ENCODE peak calls at places on chromosomes 16 and 17, in seven cellular contexts. One of them, this sample, is unnamed.

GRCh38 chr17:35051579-35052239 is 11.8 kb downstream of the RFFL start:
- DNase-seq in DND-41: peak; percentile 18
- DNase-seq in hepatocyte: peak; percentile 24
- DNase-seq in left ventricle myocardium inferior: no peak
- DNase-seq in OCI-LY7: no peak
- DNase-seq in aorta: no peak
- DNase-seq in adrenal gland: no peak
- DNase-seq in this sample: no peak

GRCh38 chr16:2190659-2191445 is 5.6 kb downstream of the CASKIN1 start:
- DNase-seq in DND-41: no peak
- DNase-seq in OCI-LY7: no peak
- DNase-seq in adrenal gland: no peak
- DNase-seq in left ventricle myocardium inferior: no peak
- DNase-seq in hepatocyte: no peak
- DNase-seq in aorta: no peak
- DNase-seq in this sample: no peak

GRCh38 chr17:36731091-36731490 is 129.7 kb downstream of the MRM1 start:
- DNase-seq in aorta: no peak
- DNase-seq in hepatocyte: no peak
- DNase-seq in OCI-LY7: no peak
- DNase-seq in DND-41: no peak
- DNase-seq in left ventricle myocardium inferior: no peak
- DNase-seq in adrenal gland: no peak
- DNase-seq in this sample: no peak

GRCh38 chr16:48811478-48811877 is 201.5 kb upstream of the N4BP1 start:
- DNase-seq in left ventricle myocardium inferior: no peak
- DNase-seq in adrenal gland: no peak
- DNase-seq in hepatocyte: no peak
- DNase-seq in DND-41: no peak
- DNase-seq in aorta: no peak
- DNase-seq in OCI-LY7: no peak
- DNase-seq in this sample: no peak

GRCh38 chr17:21289902-21290571 is 5.5 kb downstream of the MAP2K3 start:
- DNase-seq in left ventricle myocardium inferior: peak; percentile 86
- DNase-seq in hepatocyte: no peak
- DNase-seq in DND-41: no peak
- DNase-seq in aorta: no peak
- DNase-seq in OCI-LY7: no peak
- DNase-seq in adrenal gland: no peak
- DNase-seq in this sample: peak; percentile 31

GRCh38 chr17:81067331-81067730 is 32.4 kb downstream of the BAIAP2 start:
- DNase-seq in hepatocyte: no peak
- DNase-seq in left ventricle myocardium inferior: no peak
- DNase-seq in adrenal gland: peak; percentile 74
- DNase-seq in DND-41: no peak
- DNase-seq in aorta: no peak
- DNase-seq in OCI-LY7: no peak
- DNase-seq in this sample: no peak

GRCh38 chr17:40517981-40518380 is 16.6 kb upstream of the TNS4 start:
- DNase-seq in DND-41: no peak
- DNase-seq in adrenal gland: no peak
- DNase-seq in left ventricle myocardium inferior: no peak
- DNase-seq in hepatocyte: no peak
- DNase-seq in OCI-LY7: no peak
- DNase-seq in aorta: peak; percentile 24
- DNase-seq in this sample: no peak

GRCh38 chr16:30615358-30616076 is 5.3 kb upstream of the ZNF689 start:
- DNase-seq in aorta: no peak
- DNase-seq in DND-41: peak; percentile 72
- DNase-seq in adrenal gland: peak; percentile 80
- DNase-seq in OCI-LY7: peak; percentile 77
- DNase-seq in left ventricle myocardium inferior: peak; percentile 46
- DNase-seq in hepatocyte: peak; percentile 45
- DNase-seq in this sample: peak; percentile 52

GRCh38 chr16:66270333-66270927 is 96.1 kb upstream of the CDH5 start:
- DNase-seq in adrenal gland: peak; percentile 69
- DNase-seq in left ventricle myocardium inferior: peak; percentile 71
- DNase-seq in DND-41: peak; percentile 69
- DNase-seq in OCI-LY7: peak; percentile 57
- DNase-seq in aorta: peak; percentile 93
- DNase-seq in hepatocyte: peak; percentile 81
- DNase-seq in this sample: peak; percentile 59

GRCh38 chr17:50484341-50485155 is 5.9 kb downstream of the RSAD1 start:
- DNase-seq in hepatocyte: no peak
- DNase-seq in OCI-LY7: no peak
- DNase-seq in adrenal gland: no peak
- DNase-seq in left ventricle myocardium inferior: no peak
- DNase-seq in DND-41: no peak
- DNase-seq in aorta: peak; percentile 55
- DNase-seq in this sample: no peak

GRCh38 chr17:62782730-62783260 is 25.3 kb downstream of the MARCHF10 start:
- DNase-seq in OCI-LY7: no peak
- DNase-seq in hepatocyte: no peak
- DNase-seq in left ventricle myocardium inferior: no peak
- DNase-seq in adrenal gland: peak; percentile 4
- DNase-seq in DND-41: no peak
- DNase-seq in aorta: no peak
- DNase-seq in this sample: no peak

GRCh38 chr16:70160388-70160787 is 13.2 kb upstream of the CLEC18C start:
- DNase-seq in adrenal gland: peak; percentile 46
- DNase-seq in DND-41: no peak
- DNase-seq in aorta: peak; percentile 67
- DNase-seq in OCI-LY7: no peak
- DNase-seq in left ventricle myocardium inferior: no peak
- DNase-seq in hepatocyte: no peak
- DNase-seq in this sample: no peak

GRCh38 chr17:62935481-62935880 is 30.6 kb upstream of the TANC2 start:
- DNase-seq in adrenal gland: no peak
- DNase-seq in OCI-LY7: no peak
- DNase-seq in aorta: no peak
- DNase-seq in left ventricle myocardium inferior: no peak
- DNase-seq in DND-41: no peak
- DNase-seq in hepatocyte: no peak
- DNase-seq in this sample: no peak

GRCh38 chr17:43018008-43018853 is 4.0 kb downstream of the VAT1 start:
- DNase-seq in OCI-LY7: no peak
- DNase-seq in DND-41: peak; percentile 43
- DNase-seq in left ventricle myocardium inferior: no peak
- DNase-seq in aorta: peak; percentile 58
- DNase-seq in adrenal gland: peak; percentile 89
- DNase-seq in hepatocyte: peak; percentile 64
- DNase-seq in this sample: no peak

GRCh38 chr16:74775255-74775654 is 635 bp upstream of the FA2H start:
- DNase-seq in DND-41: no peak
- DNase-seq in hepatocyte: no peak
- DNase-seq in left ventricle myocardium inferior: no peak
- DNase-seq in OCI-LY7: no peak
- DNase-seq in adrenal gland: no peak
- DNase-seq in aorta: no peak
- DNase-seq in this sample: no peak

GRCh38 chr16:58498341-58499091 is 1.4 kb upstream of the NDRG4 start:
- DNase-seq in left ventricle myocardium inferior: no peak
- DNase-seq in DND-41: no peak
- DNase-seq in adrenal gland: no peak
- DNase-seq in OCI-LY7: no peak
- DNase-seq in hepatocyte: no peak
- DNase-seq in aorta: peak; percentile 59
- DNase-seq in this sample: no peak
- H3K27ac ChIP-seq in left ventricle myocardium inferior: peak overlapping the region; percentile 83
- H3K27ac ChIP-seq in DND-41: no peak overlapping the region
- H3K27ac ChIP-seq in adrenal gland: peak overlapping the region; percentile 57
- H3K27ac ChIP-seq in OCI-LY7: no peak overlapping the region
- H3K27ac ChIP-seq in hepatocyte: no peak overlapping the region
- H3K27ac ChIP-seq in aorta: no peak overlapping the region
- H3K27ac ChIP-seq in this sample: no peak overlapping the region

GRCh38 chr16:23709536-23709935 is 3.5 kb downstream of the ERN2 start:
- DNase-seq in adrenal gland: no peak
- DNase-seq in OCI-LY7: no peak
- DNase-seq in DND-41: no peak
- DNase-seq in hepatocyte: no peak
- DNase-seq in aorta: no peak
- DNase-seq in left ventricle myocardium inferior: no peak
- DNase-seq in this sample: no peak
- H3K27ac ChIP-seq in adrenal gland: no peak overlapping the region
- H3K27ac ChIP-seq in OCI-LY7: no peak overlapping the region
- H3K27ac ChIP-seq in DND-41: no peak overlapping the region
- H3K27ac ChIP-seq in hepatocyte: no peak overlapping the region
- H3K27ac ChIP-seq in aorta: no peak overlapping the region
- H3K27ac ChIP-seq in left ventricle myocardium inferior: no peak overlapping the region
- H3K27ac ChIP-seq in this sample: no peak overlapping the region

DNA sequence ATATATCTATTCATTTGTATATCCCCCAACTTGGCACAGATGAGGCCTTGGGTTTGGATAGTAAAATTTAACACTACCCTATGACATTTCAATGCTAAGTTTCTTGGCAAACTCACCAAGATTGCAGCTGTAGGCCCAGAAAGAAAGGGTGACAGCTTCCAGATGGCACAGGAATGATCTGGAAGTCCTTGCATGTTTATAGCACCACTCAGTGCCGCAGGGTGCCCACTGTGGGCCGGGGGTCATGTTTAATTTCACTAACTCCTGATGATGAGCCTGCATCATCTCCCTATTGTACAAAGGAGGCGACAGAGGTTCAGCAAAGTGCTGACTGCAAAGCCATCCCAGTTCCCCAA is 166.0 kb downstream of the XYLT1 start:
- DNase-seq in DND-41: no peak
- DNase-seq in hepatocyte: no peak
- DNase-seq in adrenal gland: peak; percentile 67
- DNase-seq in left ventricle myocardium inferior: no peak
- DNase-seq in OCI-LY7: no peak
- DNase-seq in aorta: no peak
- DNase-seq in this sample: no peak
- H3K27ac ChIP-seq in DND-41: no peak overlapping the region
- H3K27ac ChIP-seq in hepatocyte: peak overlapping the region; percentile 77
- H3K27ac ChIP-seq in adrenal gland: peak overlapping the region; percentile 14
- H3K27ac ChIP-seq in left ventricle myocardium inferior: peak overlapping the region; percentile 22
- H3K27ac ChIP-seq in OCI-LY7: peak overlapping the region; percentile 99
- H3K27ac ChIP-seq in aorta: no peak overlapping the region
- H3K27ac ChIP-seq in this sample: no peak overlapping the region

DNA sequence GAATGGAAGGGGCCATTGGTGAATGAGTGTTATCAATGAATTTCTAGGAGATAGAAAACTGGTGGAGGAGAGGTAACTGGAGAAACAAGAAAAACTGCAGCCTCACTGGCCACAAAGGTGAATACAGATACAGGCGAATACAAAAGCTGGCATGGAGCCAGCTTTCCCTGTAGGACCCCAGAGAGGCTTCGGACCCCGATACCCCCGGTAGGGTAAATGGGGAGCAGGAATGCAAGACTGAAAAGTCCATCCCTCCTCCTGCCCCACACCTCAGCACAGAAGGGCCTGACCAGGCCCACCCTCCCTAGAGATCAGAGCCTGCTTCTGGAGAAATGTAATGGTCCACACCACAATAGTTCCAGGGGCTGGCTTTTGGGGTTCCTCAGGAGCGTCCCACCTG is 4.9 kb upstream of the MYLK3 start:
- DNase-seq in DND-41: no peak
- DNase-seq in aorta: no peak
- DNase-seq in OCI-LY7: no peak
- DNase-seq in left ventricle myocardium inferior: no peak
- DNase-seq in hepatocyte: no peak
- DNase-seq in adrenal gland: no peak
- DNase-seq in this sample: no peak
- H3K27ac ChIP-seq in DND-41: no peak overlapping the region
- H3K27ac ChIP-seq in aorta: no peak overlapping the region
- H3K27ac ChIP-seq in OCI-LY7: no peak overlapping the region
- H3K27ac ChIP-seq in left ventricle myocardium inferior: peak overlapping the region; percentile 96
- H3K27ac ChIP-seq in hepatocyte: no peak overlapping the region
- H3K27ac ChIP-seq in adrenal gland: no peak overlapping the region
- H3K27ac ChIP-seq in this sample: no peak overlapping the region

GRCh38 chr16:88780100-88781062 is 4.6 kb downstream of the PIEZO1 start:
- DNase-seq in aorta: no peak
- DNase-seq in left ventricle myocardium inferior: no peak
- DNase-seq in adrenal gland: no peak
- DNase-seq in OCI-LY7: no peak
- DNase-seq in hepatocyte: no peak
- DNase-seq in DND-41: no peak
- DNase-seq in this sample: no peak

GRCh38 chr16:88782454-88783390 is 2.3 kb downstream of the PIEZO1 start:
- DNase-seq in aorta: no peak
- DNase-seq in OCI-LY7: peak; percentile 44
- DNase-seq in adrenal gland: no peak
- DNase-seq in left ventricle myocardium inferior: no peak
- DNase-seq in hepatocyte: no peak
- DNase-seq in DND-41: no peak
- DNase-seq in this sample: no peak

GRCh38 chr16:88783391-88784073 is 1.5 kb downstream of the PIEZO1 start:
- DNase-seq in aorta: no peak
- DNase-seq in DND-41: peak; percentile 55
- DNase-seq in hepatocyte: no peak
- DNase-seq in left ventricle myocardium inferior: no peak
- DNase-seq in OCI-LY7: peak; percentile 51
- DNase-seq in adrenal gland: peak; percentile 76
- DNase-seq in this sample: no peak

GRCh38 chr16:88779406-88780099 is 5.5 kb downstream of the PIEZO1 start:
- DNase-seq in hepatocyte: no peak
- DNase-seq in DND-41: no peak
- DNase-seq in OCI-LY7: no peak
- DNase-seq in left ventricle myocardium inferior: peak; percentile 60
- DNase-seq in aorta: no peak
- DNase-seq in adrenal gland: no peak
- DNase-seq in this sample: no peak

GRCh38 chr16:88781140-88782077 is 3.6 kb downstream of the PIEZO1 start:
- DNase-seq in DND-41: peak; percentile 83
- DNase-seq in adrenal gland: no peak
- DNase-seq in hepatocyte: no peak
- DNase-seq in aorta: no peak
- DNase-seq in left ventricle myocardium inferior: no peak
- DNase-seq in OCI-LY7: peak; percentile 58
- DNase-seq in this sample: peak; percentile 71
- H3K27ac ChIP-seq in DND-41: peak overlapping the region; percentile 66
- H3K27ac ChIP-seq in adrenal gland: no peak overlapping the region
- H3K27ac ChIP-seq in hepatocyte: no peak overlapping the region
- H3K27ac ChIP-seq in aorta: no peak overlapping the region
- H3K27ac ChIP-seq in left ventricle myocardium inferior: peak overlapping the region; percentile 94
- H3K27ac ChIP-seq in OCI-LY7: peak overlapping the region; percentile 47
- H3K27ac ChIP-seq in this sample: peak overlapping the region; percentile 74

GRCh38 chr16:81677375-81677737 is 101.7 kb upstream of the PLCG2 start:
- DNase-seq in DND-41: no peak
- DNase-seq in aorta: no peak
- DNase-seq in hepatocyte: no peak
- DNase-seq in adrenal gland: no peak
- DNase-seq in OCI-LY7: no peak
- DNase-seq in left ventricle myocardium inferior: no peak
- DNase-seq in this sample: no peak
- H3K27ac ChIP-seq in DND-41: no peak overlapping the region
- H3K27ac ChIP-seq in aorta: no peak overlapping the region
- H3K27ac ChIP-seq in hepatocyte: no peak overlapping the region
- H3K27ac ChIP-seq in adrenal gland: no peak overlapping the region
- H3K27ac ChIP-seq in OCI-LY7: no peak overlapping the region
- H3K27ac ChIP-seq in left ventricle myocardium inferior: no peak overlapping the region
- H3K27ac ChIP-seq in this sample: no peak overlapping the region

GRCh38 chr16:67460961-67461360 is 20.0 kb downstream of the ATP6V0D1 start:
- DNase-seq in adrenal gland: no peak
- DNase-seq in aorta: no peak
- DNase-seq in OCI-LY7: no peak
- DNase-seq in hepatocyte: no peak
- DNase-seq in DND-41: no peak
- DNase-seq in left ventricle myocardium inferior: no peak
- DNase-seq in this sample: no peak
- H3K27ac ChIP-seq in adrenal gland: no peak overlapping the region
- H3K27ac ChIP-seq in aorta: no peak overlapping the region
- H3K27ac ChIP-seq in OCI-LY7: no peak overlapping the region
- H3K27ac ChIP-seq in hepatocyte: no peak overlapping the region
- H3K27ac ChIP-seq in DND-41: no peak overlapping the region
- H3K27ac ChIP-seq in left ventricle myocardium inferior: peak overlapping the region; percentile 83
- H3K27ac ChIP-seq in this sample: no peak overlapping the region

This sample was measured in CD4-positive, alpha-beta memory T cell.